ENCODE peak calls at places on chromosomes 4 and X, in nine cellular contexts. One of them, this sample, is unnamed.

GRCh38 chr4:106038908-106039307 is 143.6 kb downstream of the NPNT start:
- DNase-seq in stimulated activated CD8-positive, alpha-beta memory T cell treated with anti-CD3 and anti-CD28 coated beads, Interleukin-2, amount 100 ng/mL, for 48 hours: no peak
- DNase-seq in type B pancreatic cell: no peak
- DNase-seq in islet precursor cell: no peak
- DNase-seq in effector CD4-positive, alpha-beta T cell: no peak
- DNase-seq in non-pigmented ciliary epithelial cell: no peak
- DNase-seq in NCI-H510A: no peak
- DNase-seq in bronchial epithelial cell: no peak
- DNase-seq in SK-MEL-5: no peak
- DNase-seq in this sample: no peak

GRCh38 chr4:140186651-140187315 is 32.8 kb upstream of the MAML3 start:
- DNase-seq in stimulated activated CD8-positive, alpha-beta memory T cell treated with anti-CD3 and anti-CD28 coated beads, Interleukin-2, amount 100 ng/mL, for 48 hours: no peak
- DNase-seq in type B pancreatic cell: no peak
- DNase-seq in islet precursor cell: no peak
- DNase-seq in effector CD4-positive, alpha-beta T cell: no peak
- DNase-seq in non-pigmented ciliary epithelial cell: no peak
- DNase-seq in NCI-H510A: no peak
- DNase-seq in bronchial epithelial cell: peak; percentile 94
- DNase-seq in SK-MEL-5: no peak
- DNase-seq in this sample: no peak

GRCh38 chr4:118288097-118288496 is 64.7 kb downstream of the PRSS12 start:
- DNase-seq in stimulated activated CD8-positive, alpha-beta memory T cell treated with anti-CD3 and anti-CD28 coated beads, Interleukin-2, amount 100 ng/mL, for 48 hours: no peak
- DNase-seq in type B pancreatic cell: no peak
- DNase-seq in islet precursor cell: no peak
- DNase-seq in effector CD4-positive, alpha-beta T cell: no peak
- DNase-seq in non-pigmented ciliary epithelial cell: peak; percentile 68
- DNase-seq in NCI-H510A: no peak
- DNase-seq in bronchial epithelial cell: peak; percentile 93
- DNase-seq in SK-MEL-5: no peak
- DNase-seq in this sample: no peak

GRCh38 chrX:153539171-153539978 is 21.9 kb downstream of the ATP2B3 start:
- DNase-seq in stimulated activated CD8-positive, alpha-beta memory T cell treated with anti-CD3 and anti-CD28 coated beads, Interleukin-2, amount 100 ng/mL, for 48 hours: peak; percentile 46
- DNase-seq in type B pancreatic cell: peak; percentile 82
- DNase-seq in islet precursor cell: peak; percentile 84
- DNase-seq in effector CD4-positive, alpha-beta T cell: peak; percentile 43
- DNase-seq in non-pigmented ciliary epithelial cell: no peak
- DNase-seq in NCI-H510A: peak; percentile 25
- DNase-seq in bronchial epithelial cell: peak; percentile 32
- DNase-seq in SK-MEL-5: peak; percentile 68
- DNase-seq in this sample: peak; percentile 3

GRCh38 chr4:150323551-150324325 is 245.5 kb downstream of the DCLK2 start:
- DNase-seq in stimulated activated CD8-positive, alpha-beta memory T cell treated with anti-CD3 and anti-CD28 coated beads, Interleukin-2, amount 100 ng/mL, for 48 hours: no peak
- DNase-seq in type B pancreatic cell: no peak
- DNase-seq in islet precursor cell: no peak
- DNase-seq in effector CD4-positive, alpha-beta T cell: no peak
- DNase-seq in non-pigmented ciliary epithelial cell: no peak
- DNase-seq in NCI-H510A: no peak
- DNase-seq in bronchial epithelial cell: no peak
- DNase-seq in SK-MEL-5: no peak
- DNase-seq in this sample: no peak

GRCh38 chr4:81453024-81453423 is 18.7 kb downstream of the RASGEF1B start:
- DNase-seq in stimulated activated CD8-positive, alpha-beta memory T cell treated with anti-CD3 and anti-CD28 coated beads, Interleukin-2, amount 100 ng/mL, for 48 hours: no peak
- DNase-seq in type B pancreatic cell: no peak
- DNase-seq in islet precursor cell: no peak
- DNase-seq in effector CD4-positive, alpha-beta T cell: no peak
- DNase-seq in non-pigmented ciliary epithelial cell: no peak
- DNase-seq in NCI-H510A: no peak
- DNase-seq in bronchial epithelial cell: no peak
- DNase-seq in SK-MEL-5: no peak
- DNase-seq in this sample: no peak

GRCh38 chrX:46254623-46255022 is 290.6 kb downstream of the ZNF674 start:
- DNase-seq in stimulated activated CD8-positive, alpha-beta memory T cell treated with anti-CD3 and anti-CD28 coated beads, Interleukin-2, amount 100 ng/mL, for 48 hours: no peak
- DNase-seq in type B pancreatic cell: no peak
- DNase-seq in islet precursor cell: no peak
- DNase-seq in effector CD4-positive, alpha-beta T cell: no peak
- DNase-seq in non-pigmented ciliary epithelial cell: no peak
- DNase-seq in NCI-H510A: no peak
- DNase-seq in bronchial epithelial cell: no peak
- DNase-seq in SK-MEL-5: no peak
- DNase-seq in this sample: no peak

GRCh38 chrX:149286940-149287349 is 218.2 kb downstream of the IDS start:
- DNase-seq in stimulated activated CD8-positive, alpha-beta memory T cell treated with anti-CD3 and anti-CD28 coated beads, Interleukin-2, amount 100 ng/mL, for 48 hours: peak; percentile 9
- DNase-seq in type B pancreatic cell: no peak
- DNase-seq in islet precursor cell: peak; percentile 62
- DNase-seq in effector CD4-positive, alpha-beta T cell: peak; percentile 22
- DNase-seq in non-pigmented ciliary epithelial cell: no peak
- DNase-seq in NCI-H510A: no peak
- DNase-seq in bronchial epithelial cell: peak; percentile 30
- DNase-seq in SK-MEL-5: peak; percentile 56
- DNase-seq in this sample: peak; percentile 60

GRCh38 chr4:127400736-127401346 is 231.9 kb upstream of the INTU start:
- DNase-seq in stimulated activated CD8-positive, alpha-beta memory T cell treated with anti-CD3 and anti-CD28 coated beads, Interleukin-2, amount 100 ng/mL, for 48 hours: peak; percentile 11
- DNase-seq in type B pancreatic cell: no peak
- DNase-seq in islet precursor cell: peak; percentile 76
- DNase-seq in effector CD4-positive, alpha-beta T cell: no peak
- DNase-seq in non-pigmented ciliary epithelial cell: peak; percentile 56
- DNase-seq in NCI-H510A: no peak
- DNase-seq in bronchial epithelial cell: peak; percentile 71
- DNase-seq in SK-MEL-5: peak; percentile 79
- DNase-seq in this sample: peak; percentile 59

GRCh38 chrX:73826996-73827395 is 264.0 kb downstream of the CHIC1 start:
- DNase-seq in stimulated activated CD8-positive, alpha-beta memory T cell treated with anti-CD3 and anti-CD28 coated beads, Interleukin-2, amount 100 ng/mL, for 48 hours: no peak
- DNase-seq in type B pancreatic cell: no peak
- DNase-seq in islet precursor cell: no peak
- DNase-seq in effector CD4-positive, alpha-beta T cell: no peak
- DNase-seq in non-pigmented ciliary epithelial cell: no peak
- DNase-seq in NCI-H510A: no peak
- DNase-seq in bronchial epithelial cell: no peak
- DNase-seq in SK-MEL-5: no peak
- DNase-seq in this sample: no peak

GRCh38 chr4:17817027-17817426 is 6.2 kb downstream of the NCAPG start:
- DNase-seq in stimulated activated CD8-positive, alpha-beta memory T cell treated with anti-CD3 and anti-CD28 coated beads, Interleukin-2, amount 100 ng/mL, for 48 hours: no peak
- DNase-seq in type B pancreatic cell: no peak
- DNase-seq in islet precursor cell: no peak
- DNase-seq in effector CD4-positive, alpha-beta T cell: no peak
- DNase-seq in non-pigmented ciliary epithelial cell: peak; percentile 57
- DNase-seq in NCI-H510A: no peak
- DNase-seq in bronchial epithelial cell: peak; percentile 63
- DNase-seq in SK-MEL-5: peak; percentile 70
- DNase-seq in this sample: peak; percentile 53

GRCh38 chr4:19623866-19624265 is 627.8 kb upstream of the SLIT2 start:
- DNase-seq in stimulated activated CD8-positive, alpha-beta memory T cell treated with anti-CD3 and anti-CD28 coated beads, Interleukin-2, amount 100 ng/mL, for 48 hours: no peak
- DNase-seq in type B pancreatic cell: no peak
- DNase-seq in islet precursor cell: no peak
- DNase-seq in effector CD4-positive, alpha-beta T cell: no peak
- DNase-seq in non-pigmented ciliary epithelial cell: no peak
- DNase-seq in NCI-H510A: no peak
- DNase-seq in bronchial epithelial cell: peak; percentile 64
- DNase-seq in SK-MEL-5: no peak
- DNase-seq in this sample: no peak

GRCh38 chr4:31290836-31291235 is 570.7 kb downstream of the PCDH7 start:
- DNase-seq in stimulated activated CD8-positive, alpha-beta memory T cell treated with anti-CD3 and anti-CD28 coated beads, Interleukin-2, amount 100 ng/mL, for 48 hours: no peak
- DNase-seq in type B pancreatic cell: no peak
- DNase-seq in islet precursor cell: no peak
- DNase-seq in effector CD4-positive, alpha-beta T cell: no peak
- DNase-seq in non-pigmented ciliary epithelial cell: no peak
- DNase-seq in NCI-H510A: no peak
- DNase-seq in bronchial epithelial cell: no peak
- DNase-seq in SK-MEL-5: no peak
- DNase-seq in this sample: no peak

GRCh38 chrX:31209005-31209612 is 137.3 kb upstream of the FTHL17 start:
- DNase-seq in stimulated activated CD8-positive, alpha-beta memory T cell treated with anti-CD3 and anti-CD28 coated beads, Interleukin-2, amount 100 ng/mL, for 48 hours: no peak
- DNase-seq in type B pancreatic cell: no peak
- DNase-seq in islet precursor cell: no peak
- DNase-seq in effector CD4-positive, alpha-beta T cell: no peak
- DNase-seq in non-pigmented ciliary epithelial cell: no peak
- DNase-seq in NCI-H510A: no peak
- DNase-seq in bronchial epithelial cell: peak; percentile 52
- DNase-seq in SK-MEL-5: no peak
- DNase-seq in this sample: no peak

This sample was measured in Jurkat, Clone E6-1.